ENCODE peak calls at places on chromosomes 1 and 21, in six cellular contexts. C, V, U, N, A and O are unnamed samples.

GRCh38 chr1:22343456-22344426 is 107.9 kb upstream of the ZBTB40 start:
- DNase-seq in C (no peak), V (no peak), U (no peak), N (no peak), A (no peak), O (no peak)

GRCh38 chr1:235454021-235454420 is 50.2 kb downstream of the B3GALNT2 start:
- DNase-seq in C (no peak), V (no peak), U (no peak), N (no peak), A (no peak), O (no peak)

GRCh38 chr1:40842201-40842600 is 20.0 kb downstream of the CITED4 start:
- DNase-seq in C (no peak), V (no peak), U (no peak), N (no peak), A (no peak), O (no peak)

GRCh38 chr1:110948038-110948810 is 15.5 kb downstream of the LRIF1 start:
- DNase-seq in C (peak; percentile 7), V (no peak), U (no peak), N (no peak), A (no peak), O (no peak)

GRCh38 chr1:185406006-185406974 is 89.2 kb upstream of the IVNS1ABP start:
- DNase-seq in C (no peak), V (no peak), U (no peak), N (no peak), A (no peak), O (no peak)

GRCh38 chr1:208565761-208566440 is 321.7 kb upstream of the PLXNA2 start:
- DNase-seq in C (no peak), V (no peak), U (no peak), N (no peak), A (no peak), O (no peak)

GRCh38 chr1:46158312-46159281 is 16.3 kb upstream of the TSPAN1 start:
- DNase-seq in C (no peak), V (no peak), U (no peak), N (no peak), A (no peak), O (no peak)

GRCh38 chr1:105210747-105211146 is 1461.0 kb downstream of the AMY1C start:
- DNase-seq in C (no peak), V (no peak), U (no peak), N (no peak), A (no peak), O (no peak)

GRCh38 chr21:36422279-36423098 is 37.3 kb downstream of the CHAF1B start:
- DNase-seq in C (no peak), V (peak; percentile 58), U (peak; percentile 34), N (peak; percentile 59), A (peak; percentile 63), O (peak; percentile 51)

GRCh38 chr1:156848461-156849150 is 10.3 kb downstream of the INSRR start:
- DNase-seq in C (no peak), V (no peak), U (no peak), N (no peak), A (peak; percentile 65), O (peak; percentile 8)

GRCh38 chr1:66351474-66351873 is 182.5 kb upstream of the SGIP1 start:
- DNase-seq in C (no peak), V (no peak), U (no peak), N (no peak), A (no peak), O (no peak)

GRCh38 chr1:42290130-42290529 is 44.9 kb downstream of the FOXJ3 start:
- DNase-seq in C (no peak), V (no peak), U (no peak), N (no peak), A (no peak), O (no peak)

GRCh38 chr1:47708658-47709301 is 270.9 kb downstream of the FOXD2 start:
- DNase-seq in C (no peak), V (no peak), U (no peak), N (peak; percentile 52), A (peak; percentile 47), O (no peak)

GRCh38 chr1:23168079-23168461 is 586 bp downstream of the LUZP1 start:
- DNase-seq in C (no peak), V (no peak), U (no peak), N (peak; percentile 87), A (peak; percentile 39), O (peak; percentile 22)

GRCh38 chr1:94025383-94026340 is 95.3 kb downstream of the ABCA4 start:
- DNase-seq in C (peak; percentile 54), V (no peak), U (peak; percentile 65), N (peak; percentile 74), A (no peak), O (peak; percentile 58)

GRCh38 chr1:202505356-202505755 is 156.9 kb downstream of the PPP1R12B start:
- DNase-seq in C (no peak), V (no peak), U (no peak), N (peak; percentile 0), A (no peak), O (no peak)

GRCh38 chr21:34885636-34886553 is 163.2 kb downstream of the RUNX1 start:
- DNase-seq in C (no peak), V (no peak), U (no peak), N (no peak), A (peak; percentile 72), O (no peak)

GRCh38 chr1:11374748-11375110 is 101.7 kb downstream of the UBIAD1 start:
- DNase-seq in C (no peak), V (no peak), U (no peak), N (no peak), A (no peak), O (no peak)

GRCh38 chr1:227948493-227949260 is 945 bp upstream of the WNT9A start:
- DNase-seq in C (no peak), V (no peak), U (no peak), N (peak; percentile 40), A (no peak), O (no peak)

GRCh38 chr1:46643368-46643775 is 24.8 kb downstream of the ATPAF1 start:
- DNase-seq in C (peak; percentile 65), V (no peak), U (no peak), N (no peak), A (peak; percentile 23), O (peak; percentile 36)

GRCh38 chr1:113321761-113322387 is 68.4 kb upstream of the MAGI3 start:
- DNase-seq in C (no peak), V (no peak), U (no peak), N (no peak), A (no peak), O (no peak)

DNA sequence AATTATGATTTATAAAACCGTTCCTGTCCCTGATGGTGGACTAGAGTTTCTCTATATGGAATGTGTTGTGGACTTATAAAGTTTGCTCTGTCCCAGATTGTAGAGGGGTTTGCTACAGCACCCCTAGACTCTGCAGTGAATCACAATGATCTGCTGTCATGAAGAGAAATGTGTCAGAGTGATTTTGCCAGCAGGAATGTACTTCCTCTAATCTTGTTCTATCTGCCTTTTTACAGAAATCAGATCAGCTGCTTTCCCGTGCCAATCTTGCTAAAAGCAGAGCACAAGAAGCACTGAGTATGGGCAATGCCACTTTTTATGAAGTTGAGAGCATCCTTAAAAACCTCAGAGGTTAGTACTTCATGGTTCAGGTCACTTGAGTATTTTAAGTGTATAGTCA is 52.0 kb downstream of the LAMC2 start:
- DNase-seq in C (no peak), V (no peak), U (no peak), N (no peak), A (no peak), O (no peak)
- H3K4me1 ChIP-seq in C (peaks cover 15% of the 10 kb centered on the region), V (peaks cover 10% of the 10 kb centered on the region), U (peaks cover 21% of the 10 kb centered on the region), N (peaks cover 6% of the 10 kb centered on the region), A (no peaks in the 10 kb centered on the region), O (peaks cover 3% of the 10 kb centered on the region)

DNA sequence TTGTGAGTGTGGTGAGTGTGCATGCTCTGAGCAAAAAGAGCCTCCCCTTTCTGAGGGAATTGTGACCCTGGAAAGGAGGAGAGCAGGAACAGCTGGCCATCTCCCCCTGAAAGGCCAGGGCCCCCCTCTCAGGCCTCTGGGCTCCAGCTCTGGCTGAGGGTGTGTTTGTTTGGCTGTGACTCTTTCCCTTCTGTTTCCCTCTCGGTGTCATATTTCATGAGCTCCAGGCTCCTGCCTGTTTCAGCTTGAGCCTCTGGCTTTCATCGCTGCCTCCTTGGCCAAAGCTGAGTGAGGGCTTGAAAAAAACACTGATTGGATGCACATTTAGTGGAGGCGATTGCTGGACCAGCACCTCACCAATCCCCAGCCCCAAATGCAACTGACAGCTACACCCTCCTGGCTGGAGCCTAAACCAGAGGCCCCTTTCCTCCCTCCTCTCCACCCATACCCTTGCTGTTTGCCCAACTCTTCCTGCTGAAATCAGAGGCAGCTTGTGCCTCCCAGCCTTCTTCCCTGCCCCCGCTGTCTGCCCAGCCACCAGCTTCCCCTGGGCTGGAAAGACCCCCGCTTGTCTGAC is 64.1 kb downstream of the DDR2 start:
- DNase-seq in C (no peak), V (peak; percentile 47), U (peak; percentile 51), N (peak; percentile 57), A (peak; percentile 52), O (peak; percentile 89)
- TF ChIP-seq POLR2AphosphoS5 in C (no peak), V (no peak), U (peak; percentile 55), N (no peak), A (peak; percentile 65), O (peak; percentile 97)

GRCh38 chr1:79532555-79532954 is 526.0 kb upstream of the ADGRL4 start:
- DNase-seq in C (no peak), V (no peak), U (no peak), N (no peak), A (no peak), O (no peak)
- H3K4me1 ChIP-seq in C (no peaks in the 10 kb centered on the region), V (no peaks in the 10 kb centered on the region), U (no peaks in the 10 kb centered on the region), N (no peaks in the 10 kb centered on the region), A (no peaks in the 10 kb centered on the region), O (no peaks in the 10 kb centered on the region)

DNA sequence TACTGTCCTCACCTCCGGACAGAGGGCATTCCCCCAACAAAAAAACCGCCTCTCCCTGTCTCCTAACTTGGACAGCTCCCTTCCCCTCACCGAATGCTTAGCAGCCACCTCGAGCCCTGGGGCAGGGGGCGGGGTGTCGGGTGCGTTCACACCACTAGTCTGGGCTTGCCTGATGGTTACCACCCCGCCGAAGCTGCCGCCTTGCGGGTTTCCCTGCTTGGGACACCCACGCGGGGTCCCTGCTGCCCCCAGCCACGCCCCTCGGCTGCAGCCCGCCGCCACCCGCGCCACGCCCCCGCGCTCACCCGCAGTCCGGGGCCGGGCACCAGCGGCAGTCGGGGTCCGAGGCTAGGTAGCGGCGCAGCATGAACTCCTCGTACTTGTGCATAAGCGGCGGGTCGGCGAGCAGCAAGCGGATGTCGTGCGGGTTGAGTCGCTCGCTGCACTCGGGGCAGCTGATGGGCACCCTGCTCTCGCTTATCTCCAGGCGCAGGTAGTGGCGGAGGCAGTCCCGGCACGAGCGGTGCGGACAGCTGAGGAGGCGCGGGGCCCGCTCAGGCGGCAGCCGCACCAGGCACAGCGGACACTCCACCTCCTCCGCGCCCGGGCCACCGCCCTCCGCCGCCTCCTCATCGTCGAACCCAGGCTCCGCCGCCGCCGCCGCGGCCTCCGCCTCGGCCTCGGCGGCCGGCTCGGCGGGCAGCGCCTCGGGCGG is 706 bp downstream of the RNF19B start:
- DNase-seq in C (no peak), V (no peak), U (no peak), N (peak; percentile 84), A (peak; percentile 72), O (peak; percentile 71)
- TF ChIP-seq POLR2AphosphoS5 in C (no peak), V (peak; percentile 56), U (peak; percentile 27), N (no peak), A (peak; percentile 55), O (peak; percentile 49)

GRCh38 chr1:9238550-9238949 is 4.0 kb downstream of the H6PD start:
- DNase-seq in C (no peak), V (no peak), U (no peak), N (no peak), A (no peak), O (no peak)
- H3K4me1 ChIP-seq in C (peaks cover 10% of the 10 kb centered on the region), V (peaks cover 9% of the 10 kb centered on the region), U (peaks cover 27% of the 10 kb centered on the region), N (peaks cover 13% of the 10 kb centered on the region), A (peaks cover 31% of the 10 kb centered on the region), O (peaks cover 49% of the 10 kb centered on the region)